ENCODE peak calls at places on chromosomes 5 and 9, in nine cellular contexts. One of them, this sample, is unnamed.

GRCh38 chr5:56279979-56280378 is 46.8 kb upstream of the ANKRD55 start:
- DNase-seq in CD4-positive, alpha-beta T cell: no peak
- DNase-seq in NCI-H2081: no peak
- DNase-seq in GM23248: peak; percentile 67
- DNase-seq in GM20000: no peak
- DNase-seq in progenitor cell of endocrine pancreas: no peak
- DNase-seq in SHP77: no peak
- DNase-seq in SJSA1: peak; percentile 93
- DNase-seq in HFFc6: peak; percentile 55
- DNase-seq in this sample: no peak

GRCh38 chr9:130101963-130102362 is 48.3 kb downstream of the GPR107 start:
- DNase-seq in GM20000: no peak
- DNase-seq in progenitor cell of endocrine pancreas: no peak
- DNase-seq in GM23248: no peak
- DNase-seq in CD4-positive, alpha-beta T cell: no peak
- DNase-seq in NCI-H2081: no peak
- DNase-seq in SJSA1: no peak
- DNase-seq in SHP77: no peak
- DNase-seq in HFFc6: no peak
- DNase-seq in this sample: no peak

GRCh38 chr5:180802325-180803180 is at the start of gene MGAT1:
- DNase-seq in SHP77: no peak
- DNase-seq in NCI-H2081: peak; percentile 54
- DNase-seq in progenitor cell of endocrine pancreas: peak; percentile 65
- DNase-seq in HFFc6: peak; percentile 72
- DNase-seq in GM23248: peak; percentile 96
- DNase-seq in GM20000: peak; percentile 99
- DNase-seq in CD4-positive, alpha-beta T cell: peak; percentile 70
- DNase-seq in SJSA1: peak; percentile 89
- DNase-seq in this sample: peak; percentile 95

GRCh38 chr5:142977363-142978051 is 207.3 kb downstream of the ARHGAP26 start:
- DNase-seq in SJSA1: peak; percentile 87
- DNase-seq in CD4-positive, alpha-beta T cell: peak; percentile 29
- DNase-seq in GM23248: peak; percentile 85
- DNase-seq in NCI-H2081: no peak
- DNase-seq in HFFc6: peak; percentile 89
- DNase-seq in GM20000: no peak
- DNase-seq in progenitor cell of endocrine pancreas: no peak
- DNase-seq in SHP77: no peak
- DNase-seq in this sample: no peak

GRCh38 chr9:79254900-79255651 is 316.7 kb upstream of the TLE4 start:
- DNase-seq in CD4-positive, alpha-beta T cell: no peak
- DNase-seq in GM23248: peak; percentile 7
- DNase-seq in SHP77: no peak
- DNase-seq in GM20000: no peak
- DNase-seq in NCI-H2081: peak; percentile 43
- DNase-seq in progenitor cell of endocrine pancreas: no peak
- DNase-seq in SJSA1: no peak
- DNase-seq in HFFc6: no peak
- DNase-seq in this sample: no peak

GRCh38 chr9:112043423-112043822 is 131.7 kb downstream of the SUSD1 start:
- DNase-seq in GM23248: peak; percentile 32
- DNase-seq in GM20000: no peak
- DNase-seq in NCI-H2081: no peak
- DNase-seq in SJSA1: no peak
- DNase-seq in SHP77: no peak
- DNase-seq in progenitor cell of endocrine pancreas: no peak
- DNase-seq in CD4-positive, alpha-beta T cell: no peak
- DNase-seq in HFFc6: peak; percentile 25
- DNase-seq in this sample: no peak

GRCh38 chr9:108743901-108744371 is 111.8 kb downstream of the ACTL7B start:
- DNase-seq in GM23248: peak; percentile 14
- DNase-seq in NCI-H2081: no peak
- DNase-seq in HFFc6: no peak
- DNase-seq in SHP77: no peak
- DNase-seq in SJSA1: no peak
- DNase-seq in GM20000: no peak
- DNase-seq in CD4-positive, alpha-beta T cell: no peak
- DNase-seq in progenitor cell of endocrine pancreas: no peak
- DNase-seq in this sample: no peak

GRCh38 chr5:139698461-139699146 is 50.5 kb downstream of the CXXC5 start:
- DNase-seq in GM20000: no peak
- DNase-seq in GM23248: peak; percentile 80
- DNase-seq in CD4-positive, alpha-beta T cell: no peak
- DNase-seq in progenitor cell of endocrine pancreas: peak; percentile 59
- DNase-seq in SHP77: peak; percentile 58
- DNase-seq in HFFc6: peak; percentile 58
- DNase-seq in SJSA1: peak; percentile 90
- DNase-seq in NCI-H2081: no peak
- DNase-seq in this sample: no peak

GRCh38 chr9:126818482-126818881 is 13.6 kb downstream of the ZBTB43 start:
- DNase-seq in GM23248: no peak
- DNase-seq in SJSA1: no peak
- DNase-seq in NCI-H2081: no peak
- DNase-seq in progenitor cell of endocrine pancreas: no peak
- DNase-seq in SHP77: no peak
- DNase-seq in GM20000: no peak
- DNase-seq in HFFc6: no peak
- DNase-seq in CD4-positive, alpha-beta T cell: no peak
- DNase-seq in this sample: no peak

GRCh38 chr5:117623042-117623815 is 1048.6 kb upstream of the SEMA6A start:
- DNase-seq in CD4-positive, alpha-beta T cell: no peak
- DNase-seq in NCI-H2081: peak; percentile 4
- DNase-seq in SJSA1: no peak
- DNase-seq in SHP77: no peak
- DNase-seq in HFFc6: no peak
- DNase-seq in GM23248: no peak
- DNase-seq in progenitor cell of endocrine pancreas: no peak
- DNase-seq in GM20000: no peak
- DNase-seq in this sample: no peak

GRCh38 chr5:174625591-174626365 is 98.6 kb upstream of the MSX2 start:
- DNase-seq in HFFc6: no peak
- DNase-seq in CD4-positive, alpha-beta T cell: no peak
- DNase-seq in progenitor cell of endocrine pancreas: no peak
- DNase-seq in SHP77: no peak
- DNase-seq in SJSA1: no peak
- DNase-seq in GM23248: no peak
- DNase-seq in GM20000: no peak
- DNase-seq in NCI-H2081: no peak
- DNase-seq in this sample: no peak

GRCh38 chr5:136015966-136016365 is 12.8 kb upstream of the TGFBI start:
- DNase-seq in HFFc6: no peak
- DNase-seq in GM20000: no peak
- DNase-seq in CD4-positive, alpha-beta T cell: no peak
- DNase-seq in GM23248: no peak
- DNase-seq in SJSA1: no peak
- DNase-seq in SHP77: no peak
- DNase-seq in NCI-H2081: no peak
- DNase-seq in progenitor cell of endocrine pancreas: no peak
- DNase-seq in this sample: no peak

GRCh38 chr9:10701906-10702305 is 89.1 kb upstream of the PTPRD start:
- DNase-seq in NCI-H2081: no peak
- DNase-seq in GM23248: no peak
- DNase-seq in HFFc6: no peak
- DNase-seq in SHP77: no peak
- DNase-seq in SJSA1: no peak
- DNase-seq in progenitor cell of endocrine pancreas: no peak
- DNase-seq in CD4-positive, alpha-beta T cell: no peak
- DNase-seq in GM20000: no peak
- DNase-seq in this sample: no peak

GRCh38 chr5:139745121-139745799 is 50.3 kb upstream of the PSD2 start:
- DNase-seq in HFFc6: peak; percentile 49
- DNase-seq in SHP77: peak; percentile 57
- DNase-seq in SJSA1: peak; percentile 98
- DNase-seq in progenitor cell of endocrine pancreas: no peak
- DNase-seq in GM20000: no peak
- DNase-seq in NCI-H2081: no peak
- DNase-seq in CD4-positive, alpha-beta T cell: no peak
- DNase-seq in GM23248: peak; percentile 96
- DNase-seq in this sample: no peak

GRCh38 chr5:123717139-123717538 is 205.2 kb downstream of the CSNK1G3 start:
- DNase-seq in GM20000: no peak
- DNase-seq in GM23248: peak; percentile 36
- DNase-seq in CD4-positive, alpha-beta T cell: no peak
- DNase-seq in NCI-H2081: no peak
- DNase-seq in SJSA1: no peak
- DNase-seq in HFFc6: peak; percentile 36
- DNase-seq in SHP77: no peak
- DNase-seq in progenitor cell of endocrine pancreas: no peak
- DNase-seq in this sample: no peak

GRCh38 chr9:127562271-127562780 is 49.8 kb upstream of the STXBP1 start:
- DNase-seq in NCI-H2081: no peak
- DNase-seq in CD4-positive, alpha-beta T cell: no peak
- DNase-seq in HFFc6: no peak
- DNase-seq in GM20000: no peak
- DNase-seq in SJSA1: no peak
- DNase-seq in GM23248: no peak
- DNase-seq in progenitor cell of endocrine pancreas: no peak
- DNase-seq in SHP77: no peak
- DNase-seq in this sample: no peak

GRCh38 chr9:136529516-136530471 is 16.1 kb downstream of the NOTCH1 start:
- DNase-seq in CD4-positive, alpha-beta T cell: no peak
- DNase-seq in progenitor cell of endocrine pancreas: no peak
- DNase-seq in NCI-H2081: no peak
- DNase-seq in SJSA1: no peak
- DNase-seq in GM20000: no peak
- DNase-seq in HFFc6: no peak
- DNase-seq in GM23248: no peak
- DNase-seq in SHP77: no peak
- DNase-seq in this sample: no peak

GRCh38 chr9:116081437-116082110 is 72.0 kb upstream of the PAPPA start:
- DNase-seq in SHP77: no peak
- DNase-seq in SJSA1: no peak
- DNase-seq in GM23248: no peak
- DNase-seq in GM20000: no peak
- DNase-seq in NCI-H2081: no peak
- DNase-seq in HFFc6: no peak
- DNase-seq in progenitor cell of endocrine pancreas: no peak
- DNase-seq in CD4-positive, alpha-beta T cell: no peak
- DNase-seq in this sample: no peak

GRCh38 chr5:18744990-18745590 is 1110.8 kb downstream of the TAF11L14 start:
- DNase-seq in SHP77: no peak
- DNase-seq in CD4-positive, alpha-beta T cell: peak; percentile 21
- DNase-seq in GM20000: no peak
- DNase-seq in SJSA1: no peak
- DNase-seq in NCI-H2081: peak; percentile 38
- DNase-seq in progenitor cell of endocrine pancreas: no peak
- DNase-seq in HFFc6: no peak
- DNase-seq in GM23248: no peak
- DNase-seq in this sample: no peak

GRCh38 chr9:96620832-96621269 is 1.2 kb upstream of the CDC14B start:
- DNase-seq in GM23248: no peak
- DNase-seq in SJSA1: no peak
- DNase-seq in HFFc6: no peak
- DNase-seq in NCI-H2081: no peak
- DNase-seq in SHP77: no peak
- DNase-seq in progenitor cell of endocrine pancreas: no peak
- DNase-seq in CD4-positive, alpha-beta T cell: no peak
- DNase-seq in GM20000: no peak
- DNase-seq in this sample: no peak

GRCh38 chr9:86077286-86077685 is 22.1 kb downstream of the GOLM1 start:
- DNase-seq in SHP77: no peak
- DNase-seq in SJSA1: no peak
- DNase-seq in CD4-positive, alpha-beta T cell: no peak
- DNase-seq in progenitor cell of endocrine pancreas: no peak
- DNase-seq in GM23248: no peak
- DNase-seq in HFFc6: no peak
- DNase-seq in NCI-H2081: no peak
- DNase-seq in GM20000: no peak
- DNase-seq in this sample: no peak

GRCh38 chr5:43073597-43074546 is 33.8 kb upstream of the ANXA2R start:
- DNase-seq in SJSA1: peak; percentile 59
- DNase-seq in GM23248: peak; percentile 61
- DNase-seq in CD4-positive, alpha-beta T cell: no peak
- DNase-seq in progenitor cell of endocrine pancreas: no peak
- DNase-seq in HFFc6: peak; percentile 52
- DNase-seq in NCI-H2081: peak; percentile 67
- DNase-seq in GM20000: peak; percentile 64
- DNase-seq in SHP77: peak; percentile 66
- DNase-seq in this sample: no peak

GRCh38 chr5:10583663-10584572 is 20.0 kb downstream of the ANKRD33B start:
- DNase-seq in SHP77: peak; percentile 21
- DNase-seq in GM20000: no peak
- DNase-seq in SJSA1: peak; percentile 34
- DNase-seq in GM23248: no peak
- DNase-seq in NCI-H2081: peak; percentile 80
- DNase-seq in HFFc6: no peak
- DNase-seq in CD4-positive, alpha-beta T cell: no peak
- DNase-seq in progenitor cell of endocrine pancreas: no peak
- DNase-seq in this sample: no peak

GRCh38 chr9:127008076-127008475 is 93.5 kb downstream of the RALGPS1 start:
- DNase-seq in GM23248: no peak
- DNase-seq in SJSA1: no peak
- DNase-seq in HFFc6: no peak
- DNase-seq in progenitor cell of endocrine pancreas: no peak
- DNase-seq in SHP77: no peak
- DNase-seq in NCI-H2081: no peak
- DNase-seq in GM20000: no peak
- DNase-seq in CD4-positive, alpha-beta T cell: no peak
- DNase-seq in this sample: no peak

GRCh38 chr9:100579665-100580064 is 1.8 kb downstream of the CAVIN4 start:
- DNase-seq in progenitor cell of endocrine pancreas: no peak
- DNase-seq in CD4-positive, alpha-beta T cell: no peak
- DNase-seq in NCI-H2081: no peak
- DNase-seq in HFFc6: peak; percentile 19
- DNase-seq in SHP77: no peak
- DNase-seq in GM23248: peak; percentile 24
- DNase-seq in SJSA1: no peak
- DNase-seq in GM20000: no peak
- DNase-seq in this sample: no peak

GRCh38 chr5:180401236-180401907 is 48.2 kb upstream of the GFPT2 start:
- DNase-seq in GM20000: no peak
- DNase-seq in HFFc6: no peak
- DNase-seq in SJSA1: no peak
- DNase-seq in SHP77: no peak
- DNase-seq in GM23248: no peak
- DNase-seq in NCI-H2081: no peak
- DNase-seq in CD4-positive, alpha-beta T cell: no peak
- DNase-seq in progenitor cell of endocrine pancreas: no peak
- DNase-seq in this sample: no peak

GRCh38 chr9:126164796-126165525 is 161.7 kb upstream of the MVB12B start:
- DNase-seq in SHP77: no peak
- DNase-seq in CD4-positive, alpha-beta T cell: no peak
- DNase-seq in progenitor cell of endocrine pancreas: no peak
- DNase-seq in HFFc6: no peak
- DNase-seq in GM23248: no peak
- DNase-seq in GM20000: peak; percentile 0
- DNase-seq in NCI-H2081: no peak
- DNase-seq in SJSA1: no peak
- DNase-seq in this sample: peak; percentile 46

GRCh38 chr5:179261301-179262125 is 83.7 kb downstream of the ADAMTS2 start:
- DNase-seq in GM20000: no peak
- DNase-seq in progenitor cell of endocrine pancreas: no peak
- DNase-seq in SHP77: no peak
- DNase-seq in CD4-positive, alpha-beta T cell: no peak
- DNase-seq in GM23248: peak; percentile 60
- DNase-seq in HFFc6: no peak
- DNase-seq in NCI-H2081: no peak
- DNase-seq in SJSA1: peak; percentile 42
- DNase-seq in this sample: peak; percentile 70

GRCh38 chr5:79844571-79844970 is 146.5 kb downstream of the MTX3 start:
- DNase-seq in GM23248: peak; percentile 6
- DNase-seq in NCI-H2081: no peak
- DNase-seq in GM20000: no peak
- DNase-seq in SJSA1: no peak
- DNase-seq in SHP77: no peak
- DNase-seq in progenitor cell of endocrine pancreas: no peak
- DNase-seq in CD4-positive, alpha-beta T cell: no peak
- DNase-seq in HFFc6: no peak
- DNase-seq in this sample: no peak

GRCh38 chr5:168472329-168472728 is 13.9 kb upstream of the RARS1 start:
- DNase-seq in HFFc6: peak; percentile 91
- DNase-seq in GM23248: peak; percentile 97
- DNase-seq in GM20000: no peak
- DNase-seq in CD4-positive, alpha-beta T cell: no peak
- DNase-seq in progenitor cell of endocrine pancreas: no peak
- DNase-seq in SHP77: no peak
- DNase-seq in SJSA1: peak; percentile 88
- DNase-seq in NCI-H2081: no peak
- DNase-seq in this sample: no peak

GRCh38 chr5:57986746-57987145 is 473.1 kb downstream of the PLK2 start:
- DNase-seq in progenitor cell of endocrine pancreas: no peak
- DNase-seq in SHP77: no peak
- DNase-seq in SJSA1: no peak
- DNase-seq in HFFc6: peak; percentile 54
- DNase-seq in NCI-H2081: no peak
- DNase-seq in GM20000: no peak
- DNase-seq in GM23248: peak; percentile 63
- DNase-seq in CD4-positive, alpha-beta T cell: no peak
- DNase-seq in this sample: no peak